ENCODE peak calls at places on chromosomes 16 and 17, in seven cellular contexts. Q is choroid plexus epithelial cell; V is ELR; M is RPMI8226; D is BJ; E is posterior cingulate gyrus; J is activated CD8-positive, alpha-beta memory T cell treated with anti-CD3 and anti-CD28 coated beads for 1 hour. B is an unnamed sample.

GRCh38 chr17:79504181-79504605 is 106.7 kb downstream of the RBFOX3 start:
- DNase-seq in E (peak), V (peak), J (no peak), D (no peak), Q (no peak), M (peak), B (no peak)

GRCh38 chr16:69927056-69927757 is 23.9 kb upstream of the CLEC18A start:
- DNase-seq in V (no peak), Q (peak), D (no peak), M (no peak), J (no peak), E (peak), B (peak)

GRCh38 chr16:14302031-14302398 is 230.9 kb downstream of the MRTFB start:
- DNase-seq in V (peak), E (peak), M (peak), J (no peak), D (no peak), Q (peak), B (peak)

GRCh38 chr17:3796822-3797170 is 4.2 kb downstream of the ITGAE start:
- DNase-seq in V (no peak), M (no peak), D (no peak), Q (no peak), E (peak), J (no peak), B (no peak)

GRCh38 chr17:72602517-72603345 is 481.9 kb downstream of the SOX9 start:
- DNase-seq in Q (peak), J (no peak), D (no peak), M (peak), E (no peak), V (peak), B (no peak)

GRCh38 chr16:90077757-90078593 is 844 bp upstream of the PRDM7 start:
- DNase-seq in D (peak), V (peak), M (peak), E (no peak), J (no peak), Q (peak), B (no peak)

GRCh38 chr17:45325810-45326209 is 9.0 kb upstream of the MAP3K14 start:
- DNase-seq in D (no peak), J (no peak), E (no peak), M (no peak), V (peak), Q (no peak), B (peak)

GRCh38 chr16:85312642-85313540 is 200.6 kb upstream of the CIBAR2 start:
- DNase-seq in M (no peak), J (no peak), D (no peak), V (no peak), Q (peak), E (no peak), B (no peak)

GRCh38 chr17:32519769-32520701 is 33.2 kb downstream of the CDK5R1 start:
- DNase-seq in D (no peak), M (no peak), V (peak), E (no peak), J (no peak), Q (peak), B (no peak)

GRCh38 chr16:88914750-88915368 is 48.4 kb upstream of the PABPN1L start:
- DNase-seq in Q (peak), V (no peak), M (no peak), J (no peak), E (no peak), D (peak), B (no peak)

GRCh38 chr17:27323538-27324212 is 29.8 kb downstream of the WSB1 start:
- DNase-seq in V (peak), E (no peak), J (no peak), M (no peak), D (peak), Q (peak), B (peak)

GRCh38 chr16:21339927-21340326 is 61.8 kb upstream of the CRYM start:
- DNase-seq in Q (no peak), D (no peak), M (no peak), J (no peak), V (no peak), E (no peak), B (no peak)

GRCh38 chr16:4572715-4573114 is 16.6 kb downstream of the C16orf96 start:
- DNase-seq in J (no peak), Q (no peak), V (no peak), M (no peak), E (no peak), D (no peak), B (no peak)

GRCh38 chr17:64400644-64401043 is 10.0 kb upstream of the PECAM1 start:
- DNase-seq in D (no peak), J (no peak), E (peak), V (no peak), M (no peak), Q (no peak), B (no peak)

GRCh38 chr17:77186141-77186604 is 45.4 kb downstream of the SEC14L1 start:
- DNase-seq in M (no peak), J (no peak), E (peak), V (no peak), Q (no peak), D (no peak), B (no peak)

GRCh38 chr16:6684076-6684673 is 648.5 kb upstream of the RBFOX1 start:
- DNase-seq in M (peak), V (peak), Q (peak), E (peak), J (no peak), D (no peak), B (no peak)

GRCh38 chr16:31471875-31472558 is at the start of gene TGFB1I1:
- DNase-seq in E (peak), J (no peak), M (no peak), D (no peak), Q (peak), V (peak), B (peak)

GRCh38 chr17:73976676-73977521 is 226.6 kb upstream of the RPL38 start:
- DNase-seq in Q (no peak), E (peak), J (no peak), D (no peak), M (no peak), V (no peak), B (no peak)

GRCh38 chr17:15122857-15123256 is 142.3 kb downstream of the PMP22 start:
- DNase-seq in E (no peak), M (no peak), D (peak), V (peak), Q (no peak), J (no peak), B (no peak)

GRCh38 chr17:59330314-59330942 is 1.0 kb upstream of the YPEL2 start:
- DNase-seq in E (no peak), M (peak), Q (no peak), D (no peak), V (no peak), J (no peak), B (peak)

GRCh38 chr17:41871789-41872188 is 6.6 kb upstream of the KLHL11 start:
- DNase-seq in V (no peak), J (no peak), M (no peak), D (no peak), E (no peak), Q (no peak), B (no peak)

GRCh38 chr17:80840011-80840410 is 151.6 kb upstream of the CHMP6 start:
- DNase-seq in D (no peak), J (no peak), M (no peak), E (peak), Q (no peak), V (no peak), B (no peak)

GRCh38 chr17:15651583-15652110 is 32.1 kb upstream of the FBXW10B start:
- DNase-seq in J (no peak), M (peak), D (peak), E (peak), Q (peak), V (peak), B (peak)

GRCh38 chr16:53545433-53545832 is 42.4 kb upstream of the AKTIP start:
- DNase-seq in J (no peak), V (no peak), E (no peak), D (no peak), M (no peak), Q (no peak), B (no peak)

GRCh38 chr17:18093616-18094408 is 6.1 kb downstream of the DRG2 start:
- DNase-seq in M (peak), E (peak), J (no peak), D (no peak), V (peak), Q (peak), B (no peak)

B was measured in uterus.